ENCODE peak calls at places on chromosome 5, in four cellular contexts. E, B, H and T are unnamed samples.

GRCh38 chr5:141825836-141826560 is 52.2 kb downstream of the PCDH1 start:
- DNase-seq in E (no peak), B (no peak), H (no peak), T (no peak)

GRCh38 chr5:173645897-173646574 is 29.6 kb upstream of the BOD1 start:
- DNase-seq in E (no peak), B (no peak), H (no peak), T (no peak)

GRCh38 chr5:80695666-80696065 is 40.9 kb upstream of the DHFR start:
- DNase-seq in E (no peak), B (no peak), H (no peak), T (no peak)

GRCh38 chr5:51043740-51044139 is 339.5 kb upstream of the ISL1 start:
- DNase-seq in E (no peak), B (no peak), H (no peak), T (no peak)

GRCh38 chr5:1276930-1277329 is 17.9 kb downstream of the TERT start:
- DNase-seq in E (no peak), B (no peak), H (no peak), T (no peak)

GRCh38 chr5:1016036-1016435 is 7.4 kb downstream of the NKD2 start:
- DNase-seq in E (no peak), B (no peak), H (no peak), T (no peak)

GRCh38 chr5:163379298-163380155 is 57.9 kb upstream of the CCNG1 start:
- DNase-seq in E (peak; percentile 54), B (no peak), H (no peak), T (no peak)

GRCh38 chr5:160555836-160556660 is 134.4 kb downstream of the PTTG1 start:
- DNase-seq in E (no peak), B (no peak), H (no peak), T (no peak)

GRCh38 chr5:177220576-177220975 is 82.9 kb downstream of the RAB24 start:
- DNase-seq in E (no peak), B (no peak), H (no peak), T (no peak)

GRCh38 chr5:167565555-167565954 is 725.9 kb upstream of the WWC1 start:
- DNase-seq in E (peak; percentile 9), B (no peak), H (no peak), T (no peak)

GRCh38 chr5:1548702-1549523 is 25.2 kb upstream of the LPCAT1 start:
- DNase-seq in E (no peak), B (no peak), H (no peak), T (no peak)

GRCh38 chr5:141605523-141606277 is 13.1 kb downstream of the DIAPH1 start:
- DNase-seq in E (no peak), B (no peak), H (no peak), T (peak; percentile 87)

GRCh38 chr5:43066231-43066798 is 26.2 kb upstream of the ANXA2R start:
- DNase-seq in E (peak; percentile 85), B (peak; percentile 85), H (peak; percentile 68), T (peak; percentile 81)

GRCh38 chr5:169369130-169369529 is 68.2 kb upstream of the SLIT3 start:
- DNase-seq in E (no peak), B (no peak), H (no peak), T (no peak)

GRCh38 chr5:142432369-142432863 is 107.6 kb upstream of the SPRY4 start:
- DNase-seq in E (no peak), B (no peak), H (no peak), T (no peak)

GRCh38 chr5:131644822-131645221 is 9.8 kb upstream of the RAPGEF6 start:
- DNase-seq in E (no peak), B (no peak), H (no peak), T (no peak)

GRCh38 chr5:111530298-111530740 is 18.0 kb upstream of the STARD4 start:
- DNase-seq in E (peak; percentile 76), B (no peak), H (no peak), T (peak; percentile 62)

GRCh38 chr5:67900515-67900914 is 315.0 kb upstream of the PIK3R1 start:
- DNase-seq in E (no peak), B (no peak), H (peak; percentile 22), T (no peak)

GRCh38 chr5:146047396-146047795 is 58.0 kb downstream of the PLAC8L1 start:
- DNase-seq in E (no peak), B (no peak), H (no peak), T (no peak)

GRCh38 chr5:105168806-105169205 is 1606.2 kb upstream of the NUDT12 start:
- DNase-seq in E (no peak), B (no peak), H (no peak), T (no peak)

GRCh38 chr5:140108093-140109049 is 5.5 kb upstream of the PURA start:
- DNase-seq in E (peak; percentile 30), B (peak; percentile 53), H (peak; percentile 33), T (peak; percentile 35)

GRCh38 chr5:158819095-158819494 is 280.6 kb downstream of the EBF1 start:
- DNase-seq in E (no peak), B (no peak), H (no peak), T (no peak)

GRCh38 chr5:147530801-147531389 is 21.0 kb upstream of the DPYSL3 start:
- DNase-seq in E (no peak), B (no peak), H (no peak), T (no peak)

GRCh38 chr5:172637122-172637580 is 3.9 kb upstream of the NEURL1B start:
- DNase-seq in E (no peak), B (no peak), H (peak; percentile 20), T (no peak)

GRCh38 chr5:136079195-136079985 is 50.6 kb downstream of the TGFBI start:
- DNase-seq in E (no peak), B (peak; percentile 42), H (no peak), T (no peak)

GRCh38 chr5:78746990-78747389 is 98.4 kb upstream of the LHFPL2 start:
- DNase-seq in E (no peak), B (no peak), H (no peak), T (no peak)

GRCh38 chr5:176413255-176413565 is 3.1 kb downstream of the CLTB start:
- DNase-seq in E (no peak), B (no peak), H (no peak), T (no peak)

GRCh38 chr5:95941756-95942155 is 19.9 kb downstream of the ELL2 start:
- DNase-seq in E (no peak), B (no peak), H (no peak), T (no peak)
- H3K27ac ChIP-seq in E (no peak overlapping the region), B (no peak overlapping the region), H (no peak overlapping the region), T (no peak overlapping the region)

GRCh38 chr5:66186108-66186507 is 42.0 kb downstream of the SREK1 start:
- DNase-seq in E (no peak), B (no peak), H (no peak), T (no peak)
- H3K27ac ChIP-seq in E (no peak overlapping the region), B (no peak overlapping the region), H (no peak overlapping the region), T (no peak overlapping the region)

DNA sequence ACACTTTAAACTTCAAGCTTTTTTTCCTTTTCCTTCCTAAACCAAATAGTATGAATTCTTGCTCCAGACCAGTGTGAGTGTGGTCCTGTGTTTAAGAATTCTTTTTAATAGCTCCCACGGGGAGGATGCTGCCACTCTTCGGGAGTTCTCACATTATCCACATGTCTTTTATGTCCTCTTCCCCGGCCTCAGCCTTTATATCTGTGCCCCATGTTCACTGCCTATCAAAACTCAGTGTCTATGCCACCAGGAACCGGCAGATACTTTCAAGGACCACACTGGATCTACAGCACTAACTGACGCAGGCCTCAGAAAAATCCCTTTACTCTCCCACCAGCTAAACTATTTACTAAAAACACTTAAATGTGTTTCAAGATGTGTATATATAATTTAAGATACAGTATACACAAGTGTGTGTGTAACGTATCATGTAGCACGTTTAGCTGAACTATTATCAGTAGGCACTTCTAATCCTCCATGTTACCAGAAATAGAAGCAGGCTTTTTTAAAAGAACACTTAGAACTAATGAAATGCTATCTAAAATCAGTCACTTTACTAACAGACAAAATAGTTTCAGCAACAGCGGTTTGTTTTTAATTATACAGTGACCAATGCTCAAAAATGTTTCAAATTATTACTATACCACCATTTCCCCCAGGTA is 87.9 kb downstream of the PLPP1 start:
- DNase-seq in E (no peak), B (no peak), H (no peak), T (no peak)
- H3K27ac ChIP-seq in E (peak overlapping the region; percentile 13), B (no peak overlapping the region), H (peak overlapping the region; percentile 45), T (no peak overlapping the region)

DNA sequence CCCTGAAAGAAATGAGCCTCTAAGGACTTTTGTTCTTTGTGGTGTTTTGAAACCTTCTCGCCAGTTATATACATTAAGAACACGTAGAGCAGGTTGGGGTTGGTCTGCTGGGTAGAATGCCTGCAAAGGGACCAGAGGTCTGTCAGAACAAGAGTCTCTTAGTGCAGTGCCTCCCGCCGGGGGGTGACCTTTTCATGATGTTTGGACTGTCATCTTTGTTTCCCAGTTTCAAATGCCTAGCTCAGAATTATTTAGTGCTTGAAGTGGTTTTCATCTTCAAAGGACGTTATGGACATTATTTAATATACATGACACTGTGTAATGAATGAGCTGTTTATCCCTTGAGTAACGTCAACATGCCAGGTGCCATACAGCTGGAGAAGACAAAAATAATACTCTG is 17.0 kb downstream of the TRIO start:
- DNase-seq in E (no peak), B (no peak), H (no peak), T (no peak)
- H3K27ac ChIP-seq in E (no peak overlapping the region), B (no peak overlapping the region), H (no peak overlapping the region), T (no peak overlapping the region)

GRCh38 chr5:10658265-10658664 is 94.4 kb downstream of the ANKRD33B start:
- DNase-seq in E (no peak), B (no peak), H (no peak), T (no peak)
- H3K27ac ChIP-seq in E (no peak overlapping the region), B (no peak overlapping the region), H (no peak overlapping the region), T (no peak overlapping the region)